ENCODE peak calls at places on chromosomes 5 and 9, in ten cellular contexts. One of them, this sample, is unnamed. For H3K27me3, the result is how much of the 10 kb centered on the place peaks cover.

GRCh38 chr9:13902286-13902685 is 411.7 kb downstream of the NFIB start:
- DNase-seq in HL-60: no peak
- DNase-seq in endodermal cell: no peak
- DNase-seq in NT2/D1: no peak
- DNase-seq in GM23338: no peak
- DNase-seq in cardiac muscle cell: no peak
- DNase-seq in mesenchymal stem cell: no peak
- DNase-seq in heart right ventricle: no peak
- DNase-seq in RWPE2: no peak
- DNase-seq in PC-3: no peak
- DNase-seq in this sample: no peak

GRCh38 chr5:16437974-16438373 is 27.6 kb downstream of the ZNF622 start:
- DNase-seq in PC-3: peak
- DNase-seq in endodermal cell: no peak
- DNase-seq in cardiac muscle cell: peak
- DNase-seq in GM23338: peak
- DNase-seq in heart right ventricle: no peak
- DNase-seq in mesenchymal stem cell: no peak
- DNase-seq in HL-60: no peak
- DNase-seq in RWPE2: no peak
- DNase-seq in NT2/D1: no peak
- DNase-seq in this sample: no peak

GRCh38 chr9:129550199-129550839 is 70.6 kb downstream of the C9orf50 start:
- DNase-seq in NT2/D1: no peak
- DNase-seq in GM23338: peak
- DNase-seq in mesenchymal stem cell: peak
- DNase-seq in HL-60: no peak
- DNase-seq in PC-3: peak
- DNase-seq in cardiac muscle cell: peak
- DNase-seq in heart right ventricle: peak
- DNase-seq in endodermal cell: peak
- DNase-seq in RWPE2: no peak
- DNase-seq in this sample: peak

GRCh38 chr5:73633060-73633459 is 7.1 kb downstream of the ARHGEF28 start:
- DNase-seq in cardiac muscle cell: no peak
- DNase-seq in RWPE2: no peak
- DNase-seq in HL-60: no peak
- DNase-seq in heart right ventricle: no peak
- DNase-seq in PC-3: no peak
- DNase-seq in GM23338: peak
- DNase-seq in mesenchymal stem cell: no peak
- DNase-seq in endodermal cell: no peak
- DNase-seq in NT2/D1: no peak
- DNase-seq in this sample: no peak

GRCh38 chr5:77356740-77357139 is 135.4 kb downstream of the WDR41 start:
- DNase-seq in mesenchymal stem cell: peak
- DNase-seq in endodermal cell: no peak
- DNase-seq in RWPE2: no peak
- DNase-seq in HL-60: no peak
- DNase-seq in NT2/D1: no peak
- DNase-seq in cardiac muscle cell: peak
- DNase-seq in PC-3: peak
- DNase-seq in heart right ventricle: no peak
- DNase-seq in GM23338: no peak
- DNase-seq in this sample: no peak

GRCh38 chr9:21708225-21708624 is 94.2 kb upstream of the MTAP start:
- DNase-seq in cardiac muscle cell: no peak
- DNase-seq in GM23338: no peak
- DNase-seq in mesenchymal stem cell: no peak
- DNase-seq in endodermal cell: no peak
- DNase-seq in PC-3: no peak
- DNase-seq in NT2/D1: no peak
- DNase-seq in heart right ventricle: no peak
- DNase-seq in RWPE2: no peak
- DNase-seq in HL-60: no peak
- DNase-seq in this sample: no peak

GRCh38 chr5:99020698-99021048 is 91.9 kb upstream of the CHD1 start:
- DNase-seq in mesenchymal stem cell: no peak
- DNase-seq in PC-3: peak
- DNase-seq in HL-60: no peak
- DNase-seq in cardiac muscle cell: no peak
- DNase-seq in GM23338: no peak
- DNase-seq in heart right ventricle: no peak
- DNase-seq in RWPE2: no peak
- DNase-seq in NT2/D1: no peak
- DNase-seq in endodermal cell: no peak
- DNase-seq in this sample: no peak

GRCh38 chr5:143401846-143402463 is 1.5 kb downstream of the NR3C1 start:
- DNase-seq in HL-60: no peak
- DNase-seq in GM23338: no peak
- DNase-seq in heart right ventricle: no peak
- DNase-seq in RWPE2: no peak
- DNase-seq in PC-3: peak
- DNase-seq in mesenchymal stem cell: no peak
- DNase-seq in NT2/D1: no peak
- DNase-seq in cardiac muscle cell: no peak
- DNase-seq in endodermal cell: peak
- DNase-seq in this sample: no peak

GRCh38 chr5:134247411-134247810 is 21.5 kb upstream of the PPP2CA start:
- DNase-seq in PC-3: peak
- DNase-seq in GM23338: no peak
- DNase-seq in NT2/D1: no peak
- DNase-seq in HL-60: no peak
- DNase-seq in cardiac muscle cell: peak
- DNase-seq in heart right ventricle: no peak
- DNase-seq in mesenchymal stem cell: peak
- DNase-seq in RWPE2: no peak
- DNase-seq in endodermal cell: no peak
- DNase-seq in this sample: no peak

GRCh38 chr5:154430961-154431630 is 14.7 kb upstream of the SAP30L start:
- DNase-seq in endodermal cell: no peak
- DNase-seq in RWPE2: no peak
- DNase-seq in GM23338: no peak
- DNase-seq in NT2/D1: no peak
- DNase-seq in cardiac muscle cell: no peak
- DNase-seq in PC-3: no peak
- DNase-seq in HL-60: no peak
- DNase-seq in heart right ventricle: no peak
- DNase-seq in mesenchymal stem cell: no peak
- DNase-seq in this sample: no peak

GRCh38 chr5:8456846-8457186 is 587.9 kb downstream of the MTRR start:
- DNase-seq in RWPE2: no peak
- DNase-seq in NT2/D1: no peak
- DNase-seq in PC-3: no peak
- DNase-seq in GM23338: no peak
- DNase-seq in HL-60: no peak
- DNase-seq in mesenchymal stem cell: no peak
- DNase-seq in heart right ventricle: no peak
- DNase-seq in cardiac muscle cell: no peak
- DNase-seq in endodermal cell: no peak
- DNase-seq in this sample: no peak

GRCh38 chr9:92770005-92770995 is 5.7 kb upstream of the BICD2 start:
- DNase-seq in PC-3: no peak
- DNase-seq in GM23338: peak
- DNase-seq in RWPE2: no peak
- DNase-seq in NT2/D1: peak
- DNase-seq in mesenchymal stem cell: peak
- DNase-seq in cardiac muscle cell: peak
- DNase-seq in endodermal cell: peak
- DNase-seq in HL-60: peak
- DNase-seq in heart right ventricle: no peak
- DNase-seq in this sample: no peak

GRCh38 chr9:79984429-79985067 is 412.8 kb downstream of the TLE4 start:
- DNase-seq in mesenchymal stem cell: no peak
- DNase-seq in endodermal cell: no peak
- DNase-seq in PC-3: no peak
- DNase-seq in RWPE2: no peak
- DNase-seq in GM23338: no peak
- DNase-seq in cardiac muscle cell: no peak
- DNase-seq in NT2/D1: no peak
- DNase-seq in HL-60: no peak
- DNase-seq in heart right ventricle: no peak
- DNase-seq in this sample: no peak

GRCh38 chr5:132001647-132002561 is 9.6 kb downstream of the ACSL6 start:
- DNase-seq in cardiac muscle cell: peak
- DNase-seq in mesenchymal stem cell: peak
- DNase-seq in RWPE2: no peak
- DNase-seq in GM23338: peak
- DNase-seq in endodermal cell: peak
- DNase-seq in PC-3: peak
- DNase-seq in HL-60: no peak
- DNase-seq in heart right ventricle: no peak
- DNase-seq in NT2/D1: peak
- DNase-seq in this sample: no peak

GRCh38 chr9:136054798-136055714 is 40.0 kb downstream of the NACC2 start:
- DNase-seq in NT2/D1: no peak
- DNase-seq in PC-3: no peak
- DNase-seq in GM23338: no peak
- DNase-seq in HL-60: no peak
- DNase-seq in heart right ventricle: no peak
- DNase-seq in cardiac muscle cell: no peak
- DNase-seq in RWPE2: no peak
- DNase-seq in mesenchymal stem cell: no peak
- DNase-seq in endodermal cell: peak
- DNase-seq in this sample: no peak

GRCh38 chr5:14472986-14473567 is 108.5 kb upstream of the OTULINL start:
- DNase-seq in RWPE2: no peak
- DNase-seq in NT2/D1: no peak
- DNase-seq in mesenchymal stem cell: no peak
- DNase-seq in cardiac muscle cell: no peak
- DNase-seq in endodermal cell: no peak
- DNase-seq in HL-60: no peak
- DNase-seq in heart right ventricle: no peak
- DNase-seq in GM23338: no peak
- DNase-seq in PC-3: no peak
- DNase-seq in this sample: no peak

GRCh38 chr5:31470608-31471007 is 61.3 kb downstream of the DROSHA start:
- DNase-seq in heart right ventricle: peak
- DNase-seq in NT2/D1: no peak
- DNase-seq in cardiac muscle cell: peak
- DNase-seq in mesenchymal stem cell: no peak
- DNase-seq in endodermal cell: no peak
- DNase-seq in HL-60: no peak
- DNase-seq in PC-3: peak
- DNase-seq in GM23338: no peak
- DNase-seq in RWPE2: no peak
- DNase-seq in this sample: no peak

GRCh38 chr5:123125172-123125508 is 36.1 kb downstream of the PRDM6 start:
- DNase-seq in NT2/D1: no peak
- DNase-seq in RWPE2: no peak
- DNase-seq in endodermal cell: no peak
- DNase-seq in GM23338: no peak
- DNase-seq in HL-60: no peak
- DNase-seq in mesenchymal stem cell: peak
- DNase-seq in heart right ventricle: no peak
- DNase-seq in cardiac muscle cell: no peak
- DNase-seq in PC-3: no peak
- DNase-seq in this sample: no peak
- H3K27me3 ChIP-seq in NT2/D1: under half
- H3K27me3 ChIP-seq in RWPE2: under half
- H3K27me3 ChIP-seq in endodermal cell: under half
- H3K27me3 ChIP-seq in GM23338: under half
- H3K27me3 ChIP-seq in HL-60: under half
- H3K27me3 ChIP-seq in mesenchymal stem cell: under half
- H3K27me3 ChIP-seq in heart right ventricle: under half
- H3K27me3 ChIP-seq in cardiac muscle cell: under half
- H3K27me3 ChIP-seq in PC-3: under half
- H3K27me3 ChIP-seq in this sample: under half

DNA sequence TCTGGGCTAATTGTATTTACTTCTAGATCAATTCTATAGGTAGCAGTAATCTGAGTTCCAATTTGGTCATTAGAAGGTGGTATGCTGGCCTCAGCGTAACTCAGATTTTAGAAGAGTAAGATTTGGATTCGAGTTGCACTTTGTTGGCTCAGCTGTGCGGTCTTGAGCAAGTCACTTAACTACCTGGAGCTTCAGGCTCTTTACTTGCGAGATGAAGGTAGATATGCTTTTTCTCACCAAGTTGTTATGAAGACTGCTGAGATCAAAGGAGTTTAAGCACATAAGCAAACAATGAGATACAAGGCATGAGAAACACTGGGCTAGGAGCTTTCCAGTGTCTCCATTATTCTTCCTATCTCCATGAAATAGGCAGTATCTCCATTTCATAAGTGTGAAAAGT is 133.8 kb upstream of the RANBP3L start:
- DNase-seq in heart right ventricle: no peak
- DNase-seq in HL-60: no peak
- DNase-seq in GM23338: no peak
- DNase-seq in mesenchymal stem cell: no peak
- DNase-seq in NT2/D1: no peak
- DNase-seq in RWPE2: no peak
- DNase-seq in PC-3: no peak
- DNase-seq in cardiac muscle cell: no peak
- DNase-seq in endodermal cell: no peak
- DNase-seq in this sample: no peak
- H3K27me3 ChIP-seq in heart right ventricle: under half
- H3K27me3 ChIP-seq in HL-60: under half
- H3K27me3 ChIP-seq in GM23338: under half
- H3K27me3 ChIP-seq in mesenchymal stem cell: under half
- H3K27me3 ChIP-seq in NT2/D1: under half
- H3K27me3 ChIP-seq in RWPE2: under half
- H3K27me3 ChIP-seq in PC-3: under half
- H3K27me3 ChIP-seq in cardiac muscle cell: under half
- H3K27me3 ChIP-seq in endodermal cell: under half
- H3K27me3 ChIP-seq in this sample: under half

GRCh38 chr9:133492061-133493021 is 13.4 kb upstream of the SLC2A6 start:
- DNase-seq in HL-60: no peak
- DNase-seq in RWPE2: no peak
- DNase-seq in heart right ventricle: no peak
- DNase-seq in endodermal cell: no peak
- DNase-seq in mesenchymal stem cell: no peak
- DNase-seq in GM23338: no peak
- DNase-seq in PC-3: no peak
- DNase-seq in NT2/D1: no peak
- DNase-seq in cardiac muscle cell: no peak
- DNase-seq in this sample: no peak
- H3K27me3 ChIP-seq in HL-60: under half
- H3K27me3 ChIP-seq in RWPE2: under half
- H3K27me3 ChIP-seq in heart right ventricle: under half
- H3K27me3 ChIP-seq in endodermal cell: under half
- H3K27me3 ChIP-seq in mesenchymal stem cell: half or more
- H3K27me3 ChIP-seq in GM23338: under half
- H3K27me3 ChIP-seq in PC-3: under half
- H3K27me3 ChIP-seq in NT2/D1: under half
- H3K27me3 ChIP-seq in cardiac muscle cell: under half
- H3K27me3 ChIP-seq in this sample: under half

DNA sequence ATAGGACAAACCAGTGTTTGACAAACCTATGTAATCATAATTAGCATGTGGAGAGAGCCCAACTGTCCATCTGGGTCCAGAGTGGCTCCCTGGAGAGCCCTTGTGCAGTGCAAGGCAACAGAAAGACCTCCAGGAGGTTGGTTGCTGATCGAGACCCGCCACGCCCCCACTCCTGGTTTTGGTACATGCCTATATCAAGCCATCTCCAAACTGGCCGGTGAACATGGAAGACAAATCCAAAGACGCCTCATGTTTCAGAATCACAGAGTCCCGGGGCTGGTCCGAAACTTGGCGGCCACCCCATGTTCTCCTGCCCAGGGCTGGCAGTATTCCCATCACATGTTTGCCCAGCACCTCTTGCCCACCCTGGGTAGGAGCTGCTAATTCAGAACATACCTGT is 140.2 kb downstream of the PAX5 start:
- DNase-seq in PC-3: no peak
- DNase-seq in NT2/D1: no peak
- DNase-seq in endodermal cell: peak
- DNase-seq in GM23338: no peak
- DNase-seq in heart right ventricle: no peak
- DNase-seq in HL-60: no peak
- DNase-seq in cardiac muscle cell: no peak
- DNase-seq in RWPE2: no peak
- DNase-seq in mesenchymal stem cell: no peak
- DNase-seq in this sample: no peak
- H3K27me3 ChIP-seq in PC-3: under half
- H3K27me3 ChIP-seq in NT2/D1: under half
- H3K27me3 ChIP-seq in endodermal cell: half or more
- H3K27me3 ChIP-seq in GM23338: under half
- H3K27me3 ChIP-seq in heart right ventricle: under half
- H3K27me3 ChIP-seq in HL-60: under half
- H3K27me3 ChIP-seq in cardiac muscle cell: half or more
- H3K27me3 ChIP-seq in RWPE2: under half
- H3K27me3 ChIP-seq in mesenchymal stem cell: half or more
- H3K27me3 ChIP-seq in this sample: under half